ENCODE peak calls at places on chromosomes 6 and 20, in four cellular contexts. A, K, F and Z are unnamed samples. For H3K4me1 and H3K36me3, the result is how much of the 10 kb centered on the place peaks cover.

GRCh38 chr20:13865825-13866351 is 81.1 kb downstream of the NDUFAF5 start:
- DNase-seq in A (no peak), K (no peak), F (no peak), Z (no peak)

GRCh38 chr6:113495521-113495920 is 361.6 kb upstream of the MARCKS start:
- DNase-seq in A (peak), K (no peak), F (no peak), Z (no peak)

GRCh38 chr6:74000582-74000981 is 304.6 kb downstream of the CD109 start:
- DNase-seq in A (peak), K (no peak), F (no peak), Z (no peak)

GRCh38 chr6:30211899-30212298 is 1.3 kb downstream of the TRIM26 start:
- DNase-seq in A (no peak), K (no peak), F (no peak), Z (no peak)

GRCh38 chr6:36858407-36858981 is 16.1 kb downstream of the PPIL1 start:
- DNase-seq in A (peak), K (no peak), F (peak), Z (no peak)

GRCh38 chr6:2476376-2476775 is 231.0 kb upstream of the GMDS start:
- DNase-seq in A (no peak), K (no peak), F (no peak), Z (no peak)

GRCh38 chr6:167124753-167125152 is 1.9 kb downstream of the CCR6 start:
- DNase-seq in A (no peak), K (no peak), F (no peak), Z (no peak)

GRCh38 chr20:61490721-61491120 is 238.7 kb downstream of the CDH4 start:
- DNase-seq in A (no peak), K (no peak), F (no peak), Z (no peak)

GRCh38 chr6:138378463-138378862 is 758 bp downstream of the SMIM28 start:
- DNase-seq in A (no peak), K (no peak), F (no peak), Z (no peak)

GRCh38 chr6:148577687-148578488 is 168.9 kb upstream of the UST start:
- DNase-seq in A (peak), K (peak), F (peak), Z (peak)

GRCh38 chr6:125952764-125953501 is 3.6 kb upstream of the HINT3 start:
- DNase-seq in A (peak), K (no peak), F (no peak), Z (peak)

GRCh38 chr20:57210054-57210910 is 56.2 kb downstream of the BMP7 start:
- DNase-seq in A (no peak), K (peak), F (no peak), Z (no peak)

GRCh38 chr6:113732384-113732966 is 124.7 kb upstream of the MARCKS start:
- DNase-seq in A (peak), K (no peak), F (no peak), Z (no peak)

GRCh38 chr6:170182093-170182780 is 108.6 kb downstream of the DLL1 start:
- DNase-seq in A (no peak), K (no peak), F (no peak), Z (no peak)

GRCh38 chr6:166438211-166438861 is 55.6 kb upstream of the MPC1 start:
- DNase-seq in A (no peak), K (no peak), F (no peak), Z (no peak)

GRCh38 chr6:116996842-116997241 is 119.8 kb downstream of the RFX6 start:
- DNase-seq in A (no peak), K (no peak), F (no peak), Z (no peak)

GRCh38 chr6:154154389-154154967 is 115.4 kb downstream of the OPRM1 start:
- DNase-seq in A (peak), K (no peak), F (peak), Z (peak)

GRCh38 chr6:72922401-72922800 is 300.5 kb downstream of the KCNQ5 start:
- DNase-seq in A (peak), K (no peak), F (no peak), Z (no peak)
- H3K4me1 ChIP-seq in A (under half), K (under half), F (under half), Z (under half)

GRCh38 chr6:159789377-159790148 is at the start of gene TCP1:
- DNase-seq in A (peak), K (peak), F (peak), Z (peak)
- H3K36me3 ChIP-seq in A (under half), K (under half), F (under half), Z (under half)

DNA sequence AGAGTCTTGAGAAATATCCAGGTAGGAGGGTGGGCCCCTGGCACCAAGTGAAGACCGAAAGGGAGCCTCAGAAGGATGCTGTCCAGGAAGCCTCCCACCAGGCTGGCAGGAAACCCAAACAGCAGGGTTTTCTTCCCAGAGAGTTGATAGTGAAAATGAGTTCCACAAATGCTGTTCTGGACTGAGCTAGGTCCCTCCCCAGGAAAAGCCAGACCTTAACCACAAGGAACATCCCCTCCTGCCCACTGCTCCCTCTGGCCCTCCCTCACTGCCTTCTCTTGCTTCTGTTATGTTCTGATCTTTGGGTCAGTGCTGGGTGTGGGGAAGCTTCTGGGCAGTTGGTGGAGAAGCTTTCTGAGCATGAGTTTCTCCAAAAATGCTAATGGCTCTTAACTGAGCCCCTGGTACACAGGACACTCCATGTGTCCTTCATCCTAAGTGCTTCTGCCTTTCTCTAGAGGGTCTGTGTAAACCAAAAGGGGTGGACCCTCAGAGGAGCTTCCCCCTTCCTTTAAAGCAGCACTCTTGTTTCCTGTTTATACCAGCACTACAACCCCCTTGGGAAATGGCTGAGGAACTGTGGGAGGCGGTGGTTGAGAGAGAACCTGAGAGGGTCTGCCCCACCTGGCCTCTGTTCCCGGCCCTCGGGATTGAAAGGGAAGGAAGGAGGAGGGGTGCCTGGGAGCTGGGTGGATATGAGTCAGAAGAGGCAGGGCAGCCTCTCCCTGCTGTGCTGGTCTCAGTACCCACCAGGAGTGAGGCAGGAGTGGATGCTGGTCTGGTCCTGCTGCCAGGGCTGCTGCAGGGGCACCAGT is 42.0 kb downstream of the CDS2 start:
- DNase-seq in A (peak), K (peak), F (no peak), Z (no peak)
- H3K4me1 ChIP-seq in A (under half), K (under half), F (under half), Z (under half)

GRCh38 chr6:131096786-131097185 is 33.7 kb upstream of the EPB41L2 start:
- DNase-seq in A (no peak), K (no peak), F (no peak), Z (no peak)
- H3K36me3 ChIP-seq in A (under half), K (under half), F (under half), Z (under half)

GRCh38 chr6:20116792-20117191 is 95.5 kb downstream of the MBOAT1 start:
- DNase-seq in A (no peak), K (no peak), F (no peak), Z (no peak)

GRCh38 chr6:20112206-20112605 is 100.1 kb downstream of the MBOAT1 start:
- DNase-seq in A (no peak), K (no peak), F (no peak), Z (no peak)

GRCh38 chr6:20117474-20117873 is 94.8 kb downstream of the MBOAT1 start:
- DNase-seq in A (peak), K (no peak), F (no peak), Z (no peak)

GRCh38 chr6:20113649-20114224 is 98.5 kb downstream of the MBOAT1 start:
- DNase-seq in A (no peak), K (no peak), F (no peak), Z (no peak)

GRCh38 chr6:20115269-20116005 is 96.8 kb downstream of the MBOAT1 start:
- DNase-seq in A (no peak), K (no peak), F (no peak), Z (no peak)
- H3K4me1 ChIP-seq in A (under half), K (under half), F (under half), Z (under half)

GRCh38 chr6:56616967-56617366 is 25.7 kb downstream of the DST start:
- DNase-seq in A (no peak), K (no peak), F (no peak), Z (no peak)
- H3K36me3 ChIP-seq in A (under half), K (under half), F (half or more), Z (under half)

GRCh38 chr6:44251576-44252524 is 4.9 kb downstream of the HSP90AB1 start:
- DNase-seq in A (no peak), K (peak), F (no peak), Z (no peak)

GRCh38 chr6:44255848-44256247 is 1.5 kb downstream of the SLC35B2 start:
- DNase-seq in A (no peak), K (no peak), F (no peak), Z (no peak)

GRCh38 chr6:44254201-44254956 is 2.9 kb downstream of the SLC35B2 start:
- DNase-seq in A (no peak), K (peak), F (no peak), Z (no peak)

GRCh38 chr6:44254957-44255808 is 2.1 kb downstream of the SLC35B2 start:
- DNase-seq in A (no peak), K (peak), F (no peak), Z (no peak)

DNA sequence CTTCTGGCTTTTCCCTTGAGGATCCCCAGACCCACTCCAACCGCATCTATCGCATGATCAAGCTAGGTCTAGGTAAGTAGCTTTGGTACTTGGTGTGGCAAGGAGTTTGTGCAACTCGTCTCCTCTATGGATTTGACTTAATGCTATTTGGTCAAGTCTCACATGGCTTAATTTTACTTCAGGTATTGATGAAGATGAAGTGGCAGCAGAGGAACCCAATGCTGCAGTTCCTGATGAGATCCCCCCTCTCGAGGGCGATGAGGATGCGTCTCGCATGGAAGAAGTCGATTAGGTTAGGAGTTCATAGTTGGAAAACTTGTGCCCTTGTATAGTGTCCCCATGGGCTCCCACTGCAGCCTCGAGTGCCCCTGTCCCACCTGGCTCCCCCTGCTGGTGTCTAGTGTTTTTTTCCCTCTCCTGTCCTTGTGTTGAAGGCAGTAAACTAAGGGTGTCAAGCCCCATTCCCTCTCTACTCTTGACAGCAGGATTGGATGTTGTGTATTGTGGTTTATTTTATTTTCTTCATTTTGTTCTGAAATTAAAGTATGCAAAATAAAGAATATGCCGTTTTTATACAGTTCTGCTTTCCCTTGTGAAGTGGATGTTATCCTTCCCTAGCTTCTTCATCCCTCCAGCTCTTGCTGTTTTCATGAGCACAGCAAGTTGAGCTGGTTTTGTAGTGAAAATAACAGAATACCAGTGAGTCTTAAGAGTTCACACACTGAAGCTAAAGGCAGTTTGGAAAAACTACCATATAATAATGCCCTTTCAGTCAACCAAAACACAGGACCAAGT is 3.8 kb downstream of the SLC35B2 start:
- DNase-seq in A (no peak), K (peak), F (no peak), Z (peak)
- H3K4me1 ChIP-seq in A (under half), K (under half), F (under half), Z (under half)

DNA sequence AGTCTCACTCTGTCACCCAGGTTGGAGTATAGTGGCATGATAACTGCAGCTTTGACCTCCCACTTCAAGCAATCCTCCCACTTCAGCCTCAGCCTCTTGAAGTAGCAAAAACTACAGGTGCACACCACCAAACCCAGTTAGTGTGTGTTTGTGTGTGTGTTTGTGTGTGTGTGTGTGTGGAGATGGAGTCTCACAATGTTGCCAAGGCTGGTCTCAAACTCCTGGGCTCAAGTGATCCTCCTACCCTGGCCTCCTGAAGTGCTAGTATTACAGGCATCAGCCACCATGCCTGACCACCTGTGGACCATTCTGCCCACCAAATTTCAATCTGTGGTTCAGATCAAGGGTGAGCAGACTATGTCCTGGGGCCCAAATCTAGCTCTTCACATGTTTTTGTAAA is 8.8 kb downstream of the FASTKD5 start:
- DNase-seq in A (no peak), K (no peak), F (no peak), Z (no peak)
- H3K36me3 ChIP-seq in A (under half), K (under half), F (under half), Z (half or more)